ENCODE peak calls at places on chromosomes 16 and 17, in four cellular contexts. A is Right ventricle myocardium superior, O is B cell, R is GM03348. I is an unnamed sample.

GRCh38 chr17:17781591-17782424 is 55.0 kb downstream of the SREBF1 start:
- DNase-seq in A (peak), O (peak), R (peak), I (peak)

GRCh38 chr17:82028966-82029365 is 2.5 kb upstream of the RAC3 start:
- DNase-seq in A (no peak), O (no peak), R (no peak), I (no peak)

GRCh38 chr16:21689107-21689506 is 25.3 kb downstream of the OTOA start:
- DNase-seq in A (no peak), O (no peak), R (no peak), I (no peak)

GRCh38 chr16:85755929-85756768 is 5.3 kb upstream of the C16orf74 start:
- DNase-seq in A (no peak), O (peak), R (no peak), I (no peak)

GRCh38 chr16:48113471-48113870 is 42.3 kb downstream of the ABCC12 start:
- DNase-seq in A (no peak), O (no peak), R (no peak), I (no peak)

GRCh38 chr16:48378276-48378675 is 6.9 kb downstream of the SIAH1 start:
- DNase-seq in A (no peak), O (no peak), R (no peak), I (no peak)

GRCh38 chr17:19345486-19346350 is 16.8 kb downstream of the B9D1 start:
- DNase-seq in A (no peak), O (no peak), R (no peak), I (no peak)

GRCh38 chr16:79698341-79698753 is 97.8 kb upstream of the MAF start:
- DNase-seq in A (peak), O (no peak), R (no peak), I (peak)

GRCh38 chr17:37405955-37406634 is 541 bp downstream of the ACACA start:
- DNase-seq in A (no peak), O (no peak), R (no peak), I (no peak)

GRCh38 chr17:13346592-13346991 is 255.1 kb downstream of the HS3ST3A1 start:
- DNase-seq in A (no peak), O (no peak), R (no peak), I (no peak)

GRCh38 chr16:56628486-56629035 is 3.0 kb downstream of the MT1E start:
- DNase-seq in A (no peak), O (no peak), R (no peak), I (no peak)

GRCh38 chr16:23986455-23986854 is 150.7 kb downstream of the PRKCB start:
- DNase-seq in A (no peak), O (no peak), R (no peak), I (no peak)

GRCh38 chr17:48718781-48719641 is 3.3 kb downstream of the PRAC1 start:
- DNase-seq in A (no peak), O (peak), R (no peak), I (no peak)

GRCh38 chr17:1078062-1078711 is 81.3 kb downstream of the TIMM22 start:
- DNase-seq in A (no peak), O (no peak), R (no peak), I (no peak)

GRCh38 chr17:64247836-64248235 is 15.2 kb downstream of the TEX2 start:
- DNase-seq in A (no peak), O (no peak), R (no peak), I (no peak)

GRCh38 chr17:21125862-21126261 is 902 bp upstream of the DHRS7B start:
- DNase-seq in A (no peak), O (peak), R (no peak), I (no peak)

GRCh38 chr16:1998852-1999801 is 9.4 kb downstream of the SYNGR3 start:
- DNase-seq in A (no peak), O (no peak), R (no peak), I (no peak)

GRCh38 chr17:18314059-18314730 is 599 bp downstream of the TOP3A start:
- DNase-seq in A (no peak), O (no peak), R (no peak), I (peak)

GRCh38 chr17:66549312-66549705 is 246.9 kb downstream of the PRKCA start:
- DNase-seq in A (no peak), O (no peak), R (peak), I (peak)